ENCODE peak calls at places on chromosomes 4 and X, in four cellular contexts. A, B, Y and U are unnamed samples. For H3K9me3, the result is how much of the 10 kb centered on the place peaks cover.

GRCh38 chrX:84047339-84047738 is 140.7 kb downstream of the RPS6KA6 start:
- DNase-seq in A (no peak), B (no peak), Y (no peak), U (no peak)

GRCh38 chrX:75155454-75155829 is 641 bp downstream of the ABCB7 start:
- DNase-seq in A (no peak), B (no peak), Y (no peak), U (no peak)

GRCh38 chr4:68951078-68951805 is at the start of gene UGT2A3:
- DNase-seq in A (no peak), B (no peak), Y (no peak), U (no peak)

GRCh38 chr4:10077492-10078335 is 38.9 kb downstream of the WDR1 start:
- DNase-seq in A (peak), B (no peak), Y (peak), U (no peak)

GRCh38 chrX:87475793-87476192 is 41.8 kb upstream of the KLHL4 start:
- DNase-seq in A (no peak), B (no peak), Y (no peak), U (no peak)

GRCh38 chr4:73707918-73708577 is 32.3 kb upstream of the CXCL8 start:
- DNase-seq in A (no peak), B (peak), Y (peak), U (no peak)

GRCh38 chrX:3549442-3549875 is 164.0 kb downstream of the PRKX start:
- DNase-seq in A (peak), B (peak), Y (no peak), U (no peak)

GRCh38 chr4:53563824-53564223 is 27.5 kb downstream of the LNX1 start:
- DNase-seq in A (no peak), B (no peak), Y (no peak), U (no peak)

GRCh38 chrX:57289089-57289488 is 2.6 kb downstream of the FAAH2 start:
- DNase-seq in A (no peak), B (no peak), Y (no peak), U (no peak)

GRCh38 chrX:69705818-69706217 is 89.9 kb downstream of the EDA start:
- DNase-seq in A (no peak), B (no peak), Y (no peak), U (no peak)

GRCh38 chrX:155956099-155956498 is 41.4 kb upstream of the IL9R start:
- DNase-seq in A (no peak), B (no peak), Y (no peak), U (no peak)

GRCh38 chrX:155956649-155957048 is 40.8 kb upstream of the IL9R start:
- DNase-seq in A (no peak), B (no peak), Y (no peak), U (no peak)

GRCh38 chrX:155954793-155955192 is 42.7 kb upstream of the IL9R start:
- DNase-seq in A (no peak), B (no peak), Y (no peak), U (no peak)

GRCh38 chrX:155951237-155951789 is 46.2 kb upstream of the IL9R start:
- DNase-seq in A (no peak), B (no peak), Y (no peak), U (no peak)

GRCh38 chrX:155953055-155953454 is 44.4 kb upstream of the IL9R start:
- DNase-seq in A (no peak), B (no peak), Y (no peak), U (no peak)
- H3K9me3 ChIP-seq in A (under half), B (under half), Y (under half), U (under half)

DNA sequence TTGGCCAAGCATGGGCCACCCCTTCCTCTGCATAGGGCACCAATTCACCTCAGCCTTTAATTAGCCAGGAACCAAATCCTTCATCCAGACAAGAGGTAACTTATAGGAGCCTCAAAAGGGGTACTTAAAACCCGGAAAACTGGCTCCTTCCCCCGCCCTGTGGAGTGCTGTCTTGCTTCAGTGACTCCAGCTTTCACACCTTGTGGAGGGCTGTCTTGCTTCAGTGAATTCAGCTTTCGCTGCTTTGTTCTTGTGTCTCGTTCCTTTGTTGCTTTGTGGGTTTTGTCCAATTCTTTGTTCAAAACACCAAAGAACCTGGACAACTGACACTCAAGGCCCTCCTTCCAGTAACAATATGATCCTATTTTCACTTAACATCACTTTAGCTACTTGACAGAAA is 82.2 kb upstream of the FRG1 start:
- DNase-seq in A (no peak), B (no peak), Y (no peak), U (no peak)
- H3K9me3 ChIP-seq in A (under half), B (under half), Y (under half), U (under half)

GRCh38 chr4:3374667-3375066 is 67.1 kb upstream of the HGFAC start:
- DNase-seq in A (no peak), B (no peak), Y (peak), U (no peak)

GRCh38 chr4:3374011-3374645 is 67.6 kb upstream of the HGFAC start:
- DNase-seq in A (no peak), B (no peak), Y (peak), U (no peak)

GRCh38 chr4:3376266-3376665 is 65.5 kb upstream of the HGFAC start:
- DNase-seq in A (no peak), B (no peak), Y (no peak), U (no peak)

GRCh38 chr4:3375688-3376087 is 66.1 kb upstream of the HGFAC start:
- DNase-seq in A (no peak), B (no peak), Y (peak), U (no peak)

DNA sequence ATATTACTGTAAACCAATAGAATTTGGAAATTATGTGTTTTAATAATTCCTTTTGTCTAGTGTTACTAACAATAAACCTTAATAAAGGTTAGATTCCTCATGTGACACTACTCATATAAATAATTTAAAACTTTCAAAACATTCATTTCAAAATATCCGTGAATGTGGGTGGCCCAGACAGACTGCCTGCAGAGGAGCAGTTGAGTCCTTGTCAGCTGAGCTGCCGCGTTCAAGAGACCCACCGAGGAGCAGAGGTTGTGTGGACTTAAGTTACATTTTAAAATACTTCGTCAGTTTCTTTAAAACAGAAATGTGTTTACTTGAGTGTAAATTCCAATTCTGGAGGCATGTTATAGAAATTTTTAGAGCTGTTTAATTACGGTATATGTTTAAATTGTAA is 64.2 kb upstream of the HGFAC start:
- DNase-seq in A (no peak), B (no peak), Y (no peak), U (no peak)
- H3K9me3 ChIP-seq in A (under half), B (under half), Y (under half), U (under half)

DNA sequence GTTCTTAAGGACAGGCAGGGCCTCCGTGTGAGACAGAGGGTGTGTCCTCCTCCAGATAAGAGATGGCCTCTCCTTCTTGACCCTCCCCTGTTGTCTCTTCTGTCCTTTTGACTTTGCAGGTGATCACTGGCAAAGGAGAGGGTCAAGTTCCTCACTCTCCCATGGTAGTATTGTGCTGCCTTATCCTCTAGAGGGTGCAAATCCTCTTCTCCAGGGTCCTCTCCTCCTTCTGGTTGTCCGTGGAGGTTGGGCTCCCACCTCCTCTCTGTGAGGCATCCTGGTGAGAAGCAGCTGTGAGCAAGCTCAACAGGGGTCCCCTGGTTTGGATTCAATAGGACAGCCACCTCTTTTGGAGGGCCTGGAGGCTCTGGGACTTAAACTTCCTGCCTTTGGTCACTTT is 44.8 kb downstream of the ZNF182 start:
- DNase-seq in A (no peak), B (no peak), Y (no peak), U (no peak)
- H3K9me3 ChIP-seq in A (under half), B (under half), Y (under half), U (under half)

GRCh38 chr4:173666-174314 is 49.5 kb downstream of the ZNF718 start:
- DNase-seq in A (no peak), B (no peak), Y (no peak), U (no peak)
- H3K9me3 ChIP-seq in A (half or more), B (half or more), Y (half or more), U (under half)

GRCh38 chrX:152881289-152881688 is 16.6 kb upstream of the ZNF185 start:
- DNase-seq in A (no peak), B (no peak), Y (no peak), U (no peak)
- H3K9me3 ChIP-seq in A (under half), B (under half), Y (under half), U (under half)